ENCODE peak calls at places on chromosome 12, in six cellular contexts. E, S, O, Y, T and F are unnamed samples.

GRCh38 chr12:100450726-100451125 is 22.9 kb upstream of the NR1H4 start:
- DNase-seq in E (no peak), S (no peak), O (no peak), Y (no peak), T (no peak), F (no peak)

GRCh38 chr12:52945389-52946232 is 3.3 kb upstream of the KRT18 start:
- DNase-seq in E (no peak), S (no peak), O (no peak), Y (peak), T (peak), F (no peak)

GRCh38 chr12:8912910-8913309 is 1.4 kb upstream of the PHC1 start:
- DNase-seq in E (peak), S (no peak), O (no peak), Y (peak), T (peak), F (no peak)

GRCh38 chr12:124833693-124834122 is 30.0 kb downstream of the SCARB1 start:
- DNase-seq in E (peak), S (no peak), O (no peak), Y (no peak), T (no peak), F (peak)

GRCh38 chr12:83939718-83940117 is 972.9 kb downstream of the SLC6A15 start:
- DNase-seq in E (no peak), S (no peak), O (no peak), Y (no peak), T (no peak), F (no peak)

GRCh38 chr12:31507966-31508365 is 83.0 kb downstream of the DENND5B start:
- DNase-seq in E (no peak), S (no peak), O (no peak), Y (peak), T (no peak), F (no peak)

GRCh38 chr12:93061414-93062099 is 132.5 kb upstream of the EEA1 start:
- DNase-seq in E (no peak), S (no peak), O (no peak), Y (no peak), T (no peak), F (peak)

GRCh38 chr12:54393743-54394142 is 9.2 kb upstream of the ZNF385A start:
- DNase-seq in E (no peak), S (no peak), O (no peak), Y (no peak), T (no peak), F (no peak)

GRCh38 chr12:50073712-50074111 is 11.4 kb upstream of the SMARCD1 start:
- DNase-seq in E (no peak), S (no peak), O (no peak), Y (no peak), T (no peak), F (no peak)

GRCh38 chr12:110074089-110074488 is 25.8 kb upstream of the C12orf76 start:
- DNase-seq in E (no peak), S (no peak), O (no peak), Y (no peak), T (no peak), F (no peak)

GRCh38 chr12:39592295-39592694 is 27.3 kb downstream of the ABCD2 start:
- DNase-seq in E (no peak), S (no peak), O (no peak), Y (peak), T (no peak), F (no peak)

GRCh38 chr12:107610030-107610859 is 75.4 kb upstream of the PWP1 start:
- DNase-seq in E (peak), S (no peak), O (no peak), Y (peak), T (no peak), F (no peak)